ENCODE peak calls at places on chromosomes 3 and 15, in five cellular contexts. P is Calu3, O is PC-3, Q is fibroblast of lung, M is A549. W is an unnamed sample.

GRCh38 chr3:196141866-196142673 is 60.2 kb upstream of the TFRC start:
- DNase-seq in P (peak), O (peak), Q (no peak), M (no peak), W (no peak)

GRCh38 chr3:52244061-52244628 is 1.4 kb upstream of the PPM1M start:
- DNase-seq in P (peak), O (peak), Q (peak), M (no peak), W (peak)

GRCh38 chr3:114567774-114568173 is 273.9 kb downstream of the TIGIT start:
- DNase-seq in P (no peak), O (no peak), Q (no peak), M (no peak), W (no peak)

GRCh38 chr3:9810357-9810726 is 280 bp downstream of the TTLL3 start:
- DNase-seq in P (no peak), O (no peak), Q (no peak), M (no peak), W (no peak)

GRCh38 chr3:104596551-104596950 is 770.2 kb upstream of the ALCAM start:
- DNase-seq in P (peak), O (peak), Q (peak), M (peak), W (no peak)

GRCh38 chr15:39435244-39435643 is 145.6 kb upstream of the THBS1 start:
- DNase-seq in P (no peak), O (no peak), Q (no peak), M (no peak), W (no peak)

GRCh38 chr3:16987141-16987540 is 102.4 kb downstream of the PLCL2 start:
- DNase-seq in P (no peak), O (no peak), Q (no peak), M (no peak), W (no peak)

GRCh38 chr15:60318236-60318867 is 79.4 kb downstream of the ANXA2 start:
- DNase-seq in P (no peak), O (no peak), Q (no peak), M (no peak), W (no peak)

GRCh38 chr3:126449621-126450051 is 26.1 kb downstream of the ZXDC start:
- DNase-seq in P (no peak), O (no peak), Q (no peak), M (no peak), W (no peak)

GRCh38 chr15:33395376-33395775 is 84.6 kb downstream of the RYR3 start:
- DNase-seq in P (no peak), O (no peak), Q (no peak), M (no peak), W (no peak)

GRCh38 chr15:100926258-100926657 is 7.1 kb downstream of the LRRK1 start:
- DNase-seq in P (no peak), O (peak), Q (no peak), M (no peak), W (no peak)
- TF ChIP-seq CTCF in P (no peak), O (peak), Q (no peak), M (no peak), W (no peak)

GRCh38 chr15:40982855-40983254 is 29.6 kb downstream of the CHAC1 start:
- DNase-seq in P (no peak), O (no peak), Q (peak), M (no peak), W (no peak)
- TF ChIP-seq CTCF in P (no peak), O (no peak), Q (no peak), M (no peak), W (no peak)

GRCh38 chr3:183265157-183265642 is 12.1 kb downstream of the B3GNT5 start:
- DNase-seq in P (no peak), O (no peak), Q (peak), M (no peak), W (no peak)
- TF ChIP-seq CTCF in P (no peak), O (no peak), Q (no peak), M (no peak), W (no peak)

DNA sequence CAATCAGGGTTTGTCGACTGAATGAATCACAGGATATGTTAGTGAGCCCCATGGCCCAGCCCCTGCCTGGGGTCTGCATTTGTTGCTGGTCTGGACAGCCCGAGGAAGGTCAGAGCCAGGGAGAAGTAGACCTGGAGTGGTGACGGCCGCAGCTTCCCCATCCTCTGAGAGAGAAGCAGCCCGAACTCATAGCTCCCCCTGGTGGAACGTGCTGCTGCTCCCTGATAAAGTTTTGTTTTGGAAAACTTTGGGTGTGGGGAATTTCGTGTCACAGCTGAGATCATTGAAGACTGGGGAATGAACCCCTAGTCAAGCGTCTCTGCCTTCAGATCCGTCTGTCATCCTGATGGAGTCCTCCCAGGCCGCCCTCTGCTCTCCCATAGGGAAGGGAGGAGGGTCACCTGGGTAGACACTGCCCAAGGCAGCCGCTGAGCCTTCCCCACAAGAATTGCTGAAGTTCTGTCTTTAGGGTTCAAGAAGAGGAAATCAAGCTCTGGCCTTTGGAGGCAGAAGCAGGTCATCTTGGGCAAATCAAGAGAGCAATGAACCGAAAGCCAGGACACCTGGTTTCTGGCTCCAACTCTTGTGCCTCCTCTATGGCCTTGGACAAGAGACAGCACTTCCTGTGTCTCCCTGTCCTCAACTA is 60.5 kb downstream of the GLDN start:
- DNase-seq in P (peak), O (peak), Q (peak), M (peak), W (no peak)
- TF ChIP-seq CTCF in P (peak), O (peak), Q (peak), M (peak), W (no peak)

GRCh38 chr3:122112754-122113153 is 57.6 kb downstream of the CD86 start:
- DNase-seq in P (no peak), O (peak), Q (no peak), M (no peak), W (no peak)
- TF ChIP-seq CTCF in P (no peak), O (peak), Q (no peak), M (no peak), W (no peak)

W was measured in natural killer cell.